ENCODE peak calls at places on chromosomes 11 and 22, in six cellular contexts. One of them, this sample, is unnamed.

GRCh38 chr11:120908521-120909181 is 115.3 kb upstream of the TBCEL start:
- DNase-seq in right atrium auricular region: no peak
- DNase-seq in NCI-H774: no peak
- DNase-seq in NCI-H446: no peak
- DNase-seq in left cardiac atrium: no peak
- DNase-seq in stimulated activated effector memory CD8-positive, alpha-beta T cell treated with anti-CD3 and anti-CD28 coated beads, Interleukin-12 subunit alpha, Interleukin-12 subunit beta, amount 100 ng/mL, for 72 hours: no peak
- DNase-seq in this sample: no peak

GRCh38 chr11:57321388-57321995 is 3.3 kb downstream of the TNKS1BP1 start:
- DNase-seq in right atrium auricular region: no peak
- DNase-seq in NCI-H446: no peak
- DNase-seq in left cardiac atrium: no peak
- DNase-seq in stimulated activated effector memory CD8-positive, alpha-beta T cell treated with anti-CD3 and anti-CD28 coated beads, Interleukin-12 subunit alpha, Interleukin-12 subunit beta, amount 100 ng/mL, for 72 hours: no peak
- DNase-seq in NCI-H774: no peak
- DNase-seq in this sample: no peak

GRCh38 chr11:10618490-10618889 is 50.0 kb upstream of the LYVE1 start:
- DNase-seq in NCI-H446: no peak
- DNase-seq in stimulated activated effector memory CD8-positive, alpha-beta T cell treated with anti-CD3 and anti-CD28 coated beads, Interleukin-12 subunit alpha, Interleukin-12 subunit beta, amount 100 ng/mL, for 72 hours: no peak
- DNase-seq in left cardiac atrium: no peak
- DNase-seq in right atrium auricular region: no peak
- DNase-seq in NCI-H774: no peak
- DNase-seq in this sample: no peak

GRCh38 chr22:20116376-20116950 is 559 bp downstream of the RANBP1 start:
- DNase-seq in right atrium auricular region: no peak
- DNase-seq in NCI-H774: no peak
- DNase-seq in left cardiac atrium: peak
- DNase-seq in stimulated activated effector memory CD8-positive, alpha-beta T cell treated with anti-CD3 and anti-CD28 coated beads, Interleukin-12 subunit alpha, Interleukin-12 subunit beta, amount 100 ng/mL, for 72 hours: no peak
- DNase-seq in NCI-H446: no peak
- DNase-seq in this sample: no peak

GRCh38 chr11:111731839-111732238 is 34.4 kb downstream of the PPP2R1B start:
- DNase-seq in left cardiac atrium: no peak
- DNase-seq in right atrium auricular region: no peak
- DNase-seq in stimulated activated effector memory CD8-positive, alpha-beta T cell treated with anti-CD3 and anti-CD28 coated beads, Interleukin-12 subunit alpha, Interleukin-12 subunit beta, amount 100 ng/mL, for 72 hours: no peak
- DNase-seq in NCI-H446: no peak
- DNase-seq in NCI-H774: no peak
- DNase-seq in this sample: no peak

GRCh38 chr11:29310016-29310415 is 706.8 kb downstream of the KCNA4 start:
- DNase-seq in NCI-H446: no peak
- DNase-seq in stimulated activated effector memory CD8-positive, alpha-beta T cell treated with anti-CD3 and anti-CD28 coated beads, Interleukin-12 subunit alpha, Interleukin-12 subunit beta, amount 100 ng/mL, for 72 hours: no peak
- DNase-seq in NCI-H774: no peak
- DNase-seq in left cardiac atrium: no peak
- DNase-seq in right atrium auricular region: no peak
- DNase-seq in this sample: no peak

GRCh38 chr11:86787651-86788050 is 12.7 kb upstream of the PRSS23 start:
- DNase-seq in NCI-H446: no peak
- DNase-seq in left cardiac atrium: no peak
- DNase-seq in stimulated activated effector memory CD8-positive, alpha-beta T cell treated with anti-CD3 and anti-CD28 coated beads, Interleukin-12 subunit alpha, Interleukin-12 subunit beta, amount 100 ng/mL, for 72 hours: no peak
- DNase-seq in NCI-H774: no peak
- DNase-seq in right atrium auricular region: no peak
- DNase-seq in this sample: no peak

GRCh38 chr11:100857236-100858005 is 170.3 kb downstream of the ARHGAP42 start:
- DNase-seq in right atrium auricular region: no peak
- DNase-seq in left cardiac atrium: no peak
- DNase-seq in NCI-H774: no peak
- DNase-seq in stimulated activated effector memory CD8-positive, alpha-beta T cell treated with anti-CD3 and anti-CD28 coated beads, Interleukin-12 subunit alpha, Interleukin-12 subunit beta, amount 100 ng/mL, for 72 hours: no peak
- DNase-seq in NCI-H446: no peak
- DNase-seq in this sample: no peak

GRCh38 chr11:1502168-1502955 is 15.8 kb upstream of the MOB2 start:
- DNase-seq in stimulated activated effector memory CD8-positive, alpha-beta T cell treated with anti-CD3 and anti-CD28 coated beads, Interleukin-12 subunit alpha, Interleukin-12 subunit beta, amount 100 ng/mL, for 72 hours: no peak
- DNase-seq in NCI-H774: no peak
- DNase-seq in NCI-H446: no peak
- DNase-seq in left cardiac atrium: peak
- DNase-seq in right atrium auricular region: no peak
- DNase-seq in this sample: no peak

GRCh38 chr11:57340228-57340627 is 2.1 kb downstream of the P2RX3 start:
- DNase-seq in NCI-H446: peak
- DNase-seq in right atrium auricular region: no peak
- DNase-seq in NCI-H774: no peak
- DNase-seq in stimulated activated effector memory CD8-positive, alpha-beta T cell treated with anti-CD3 and anti-CD28 coated beads, Interleukin-12 subunit alpha, Interleukin-12 subunit beta, amount 100 ng/mL, for 72 hours: no peak
- DNase-seq in left cardiac atrium: no peak
- DNase-seq in this sample: no peak

GRCh38 chr22:43739851-43740250 is 72.3 kb downstream of the EFCAB6 start:
- DNase-seq in left cardiac atrium: no peak
- DNase-seq in NCI-H774: no peak
- DNase-seq in right atrium auricular region: no peak
- DNase-seq in NCI-H446: no peak
- DNase-seq in stimulated activated effector memory CD8-positive, alpha-beta T cell treated with anti-CD3 and anti-CD28 coated beads, Interleukin-12 subunit alpha, Interleukin-12 subunit beta, amount 100 ng/mL, for 72 hours: no peak
- DNase-seq in this sample: no peak

GRCh38 chr22:41526802-41527799 is 17.2 kb downstream of the POLR3H start:
- DNase-seq in right atrium auricular region: no peak
- DNase-seq in left cardiac atrium: no peak
- DNase-seq in stimulated activated effector memory CD8-positive, alpha-beta T cell treated with anti-CD3 and anti-CD28 coated beads, Interleukin-12 subunit alpha, Interleukin-12 subunit beta, amount 100 ng/mL, for 72 hours: peak
- DNase-seq in NCI-H446: no peak
- DNase-seq in NCI-H774: no peak
- DNase-seq in this sample: peak